ENCODE peak calls at places on chromosomes 4 and X, in five cellular contexts. U, G, Q, M and J are unnamed samples.

GRCh38 chrX:16267431-16267830 is 100.2 kb downstream of the MAGEB17 start:
- DNase-seq in M (no peak), Q (no peak), U (no peak), G (no peak), J (no peak)

GRCh38 chrX:136635235-136635634 is 12.7 kb upstream of the CD40LG start:
- DNase-seq in Q (peak), M (no peak), G (no peak), U (no peak), J (no peak)

GRCh38 chr4:22434895-22435294 is 81.0 kb downstream of the ADGRA3 start:
- DNase-seq in G (peak), M (peak), Q (no peak), U (no peak), J (no peak)

GRCh38 chr4:8475751-8476575 is 35.4 kb downstream of the TRMT44 start:
- DNase-seq in U (no peak), Q (no peak), G (no peak), M (no peak), J (no peak)

GRCh38 chrX:150517303-150517896 is 51.0 kb upstream of the MTM1 start:
- DNase-seq in G (no peak), U (no peak), M (no peak), Q (no peak), J (no peak)

GRCh38 chr4:72169861-72170260 is 138.1 kb downstream of the NPFFR2 start:
- DNase-seq in G (no peak), Q (no peak), M (no peak), U (no peak), J (no peak)

GRCh38 chr4:69750346-69750745 is 10.1 kb downstream of the SULT1B1 start:
- DNase-seq in G (no peak), M (no peak), Q (no peak), U (no peak), J (no peak)

GRCh38 chr4:1465173-1466033 is 59.2 kb upstream of the NKX1-1 start:
- DNase-seq in G (no peak), M (no peak), Q (no peak), U (no peak), J (no peak)

GRCh38 chr4:144574004-144574403 is 72.0 kb upstream of the HHIP start:
- DNase-seq in Q (no peak), U (no peak), M (no peak), G (no peak), J (no peak)

GRCh38 chr4:172356002-172356401 is 542.8 kb downstream of the GALNTL6 start:
- DNase-seq in G (no peak), M (no peak), U (no peak), Q (no peak), J (no peak)